ENCODE peak calls at places on chromosomes 7 and 10, in six cellular contexts. G is T-cell, E is NCI-H510A, B is fibroblast of mammary gland, L is neuronal stem cell, F is transverse colon. U is an unnamed sample.

GRCh38 chr10:119807960-119808697 is 64.5 kb downstream of the MCMBP start:
- DNase-seq in G (no peak), L (no peak), F (no peak), E (no peak), B (peak), U (no peak)

GRCh38 chr10:73859441-73860049 is 14.8 kb downstream of the CAMK2G start:
- DNase-seq in L (no peak), F (peak), E (no peak), G (peak), B (peak), U (no peak)

GRCh38 chr7:101546308-101546936 is 82.7 kb downstream of the MYL10 start:
- DNase-seq in F (no peak), L (no peak), B (no peak), E (no peak), G (no peak), U (no peak)

GRCh38 chr10:127527891-127528290 is 21.2 kb upstream of the NPS start:
- DNase-seq in L (no peak), F (no peak), E (no peak), B (no peak), G (no peak), U (no peak)

GRCh38 chr7:36127075-36127740 is 25.8 kb upstream of the EEPD1 start:
- DNase-seq in B (peak), E (no peak), G (no peak), L (no peak), F (no peak), U (no peak)

GRCh38 chr10:30637881-30638467 is 8.4 kb upstream of the LYZL2 start:
- DNase-seq in B (peak), G (no peak), E (no peak), L (no peak), F (no peak), U (no peak)

GRCh38 chr10:69232252-69232651 is 12.1 kb downstream of the HKDC1 start:
- DNase-seq in L (no peak), F (peak), B (peak), E (no peak), G (no peak), U (no peak)

GRCh38 chr7:48085942-48086341 is 3.1 kb upstream of the UPP1 start:
- DNase-seq in F (no peak), B (no peak), G (no peak), L (no peak), E (no peak), U (no peak)

GRCh38 chr10:1211844-1212570 is 155.8 kb downstream of the WDR37 start:
- DNase-seq in L (no peak), F (no peak), E (no peak), B (no peak), G (no peak), U (no peak)

GRCh38 chr10:113680172-113681111 is 730 bp downstream of the CASP7 start:
- DNase-seq in G (no peak), L (no peak), F (peak), B (peak), E (peak), U (peak)

GRCh38 chr7:42315631-42316030 is 78.6 kb upstream of the GLI3 start:
- DNase-seq in B (peak), F (no peak), G (no peak), L (no peak), E (no peak), U (no peak)

GRCh38 chr7:335358-336148 is 45.6 kb downstream of the FOXL3 start:
- DNase-seq in F (no peak), G (no peak), E (no peak), B (no peak), L (no peak), U (no peak)

GRCh38 chr7:87206361-87206760 is 13.2 kb downstream of the TMEM243 start:
- DNase-seq in L (no peak), F (no peak), E (no peak), B (no peak), G (no peak), U (no peak)

GRCh38 chr7:66837007-66837406 is 84.0 kb upstream of the TMEM248 start:
- DNase-seq in E (no peak), B (peak), F (peak), L (no peak), G (no peak), U (no peak)

GRCh38 chr7:80785961-80786360 is 132.9 kb downstream of the SEMA3C start:
- DNase-seq in B (peak), F (no peak), E (no peak), G (no peak), L (no peak), U (no peak)

GRCh38 chr7:28112883-28113540 is 67.6 kb downstream of the JAZF1 start:
- DNase-seq in F (no peak), L (no peak), G (no peak), B (peak), E (no peak), U (no peak)

GRCh38 chr10:76962851-76963250 is 674.8 kb downstream of the KCNMA1 start:
- DNase-seq in E (no peak), B (peak), F (no peak), L (no peak), G (no peak), U (no peak)

GRCh38 chr10:103765981-103766380 is 89.4 kb downstream of the SH3PXD2A start:
- DNase-seq in B (no peak), F (no peak), L (no peak), G (peak), E (peak), U (peak)

GRCh38 chr7:24718977-24719491 is 38.2 kb downstream of the GSDME start:
- DNase-seq in B (no peak), L (no peak), F (no peak), E (no peak), G (no peak), U (no peak)

GRCh38 chr10:119079572-119080520 is 771 bp downstream of the EIF3A start:
- DNase-seq in F (peak), G (peak), B (peak), E (peak), L (peak), U (peak)

GRCh38 chr10:91409069-91409868 is 875 bp upstream of the HECTD2 start:
- DNase-seq in E (peak), G (no peak), F (peak), B (peak), L (peak), U (peak)

GRCh38 chr10:30070001-30070759 is 10.8 kb upstream of the JCAD start:
- DNase-seq in L (no peak), F (no peak), G (no peak), E (no peak), B (no peak), U (no peak)

GRCh38 chr7:123714296-123715080 is 34.3 kb downstream of the WASL start:
- DNase-seq in G (no peak), B (no peak), E (no peak), F (no peak), L (no peak), U (no peak)

GRCh38 chr10:103053659-103054581 is 135.8 kb downstream of the CNNM2 start:
- DNase-seq in B (peak), E (peak), G (peak), F (peak), L (peak), U (peak)

GRCh38 chr7:73892003-73892975 is 31.3 kb downstream of the TMEM270 start:
- DNase-seq in L (no peak), B (peak), E (no peak), F (peak), G (no peak), U (no peak)

GRCh38 chr10:107423903-107424302 is 259.4 kb upstream of the SORCS1 start:
- DNase-seq in L (no peak), B (no peak), F (no peak), E (no peak), G (no peak), U (no peak)

GRCh38 chr7:155869784-155870076 is 57.5 kb upstream of the SHH start:
- DNase-seq in E (no peak), F (no peak), L (no peak), G (no peak), B (no peak), U (no peak)

GRCh38 chr7:51244053-51244452 is 72.6 kb downstream of the COBL start:
- DNase-seq in B (no peak), F (no peak), G (no peak), E (no peak), L (no peak), U (no peak)

GRCh38 chr7:39238209-39238869 is 260.6 kb downstream of the POU6F2 start:
- DNase-seq in G (no peak), E (no peak), F (no peak), L (no peak), B (no peak), U (no peak)

GRCh38 chr7:44889096-44889775 is 3.9 kb upstream of the PURB start:
- DNase-seq in F (no peak), B (no peak), E (no peak), G (no peak), L (no peak), U (no peak)

GRCh38 chr10:131943021-131943814 is 38.5 kb downstream of the BNIP3 start:
- DNase-seq in B (peak), G (no peak), L (no peak), E (no peak), F (no peak), U (no peak)

GRCh38 chr7:130314305-130314704 is 21.3 kb downstream of the CPA4 start:
- DNase-seq in B (no peak), F (no peak), L (no peak), G (no peak), E (no peak), U (no peak)

GRCh38 chr7:16925609-16926008 is 43.8 kb upstream of the AGR3 start:
- DNase-seq in E (no peak), G (no peak), B (no peak), F (no peak), L (no peak), U (no peak)

GRCh38 chr10:128086003-128086863 is 40.0 kb downstream of the MKI67 start:
- DNase-seq in L (no peak), G (no peak), B (no peak), F (no peak), E (no peak), U (no peak)

GRCh38 chr10:89540550-89540949 is 5.2 kb upstream of the SLC16A12 start:
- DNase-seq in B (peak), L (no peak), G (no peak), E (no peak), F (no peak), U (no peak)

GRCh38 chr10:58653139-58653538 is 140.5 kb downstream of the BICC1 start:
- DNase-seq in F (no peak), E (no peak), G (no peak), L (no peak), B (peak), U (no peak)

GRCh38 chr10:34339816-34340553 is 475.1 kb downstream of the PARD3 start:
- DNase-seq in F (no peak), E (no peak), G (no peak), B (no peak), L (no peak), U (no peak)

GRCh38 chr7:131931368-131931767 is 374.9 kb upstream of the PODXL start:
- DNase-seq in B (peak), E (no peak), G (no peak), F (no peak), L (no peak), U (no peak)

U was measured in mucosa of gallbladder.